ENCODE peak calls at places on chromosomes 12 and 14, in four cellular contexts. L is HepG2, R is endothelial cell of umbilical vein, X is A549. O is an unnamed sample.

GRCh38 chr12:62517887-62518286 is 51.3 kb downstream of the MON2 start:
- DNase-seq in L (no peak), R (no peak), X (no peak), O (no peak)

GRCh38 chr12:6230321-6231110 is 30.3 kb downstream of the CD9 start:
- DNase-seq in X (no peak), R (no peak), L (peak; percentile 92), O (peak; percentile 97)

GRCh38 chr12:6547987-6548386 is 7.9 kb downstream of the IFFO1 start:
- DNase-seq in R (peak; percentile 76), L (no peak), X (peak; percentile 59), O (no peak)

GRCh38 chr12:54135621-54136027 is 53.2 kb downstream of the SMUG1 start:
- DNase-seq in R (no peak), L (peak; percentile 88), X (no peak), O (no peak)

GRCh38 chr12:84605988-84606387 is 306.6 kb downstream of the SLC6A15 start:
- DNase-seq in L (no peak), R (no peak), X (no peak), O (no peak)

GRCh38 chr14:104392396-104393198 is 187.0 kb upstream of the C14orf180 start:
- DNase-seq in R (no peak), X (no peak), L (no peak), O (no peak)

GRCh38 chr12:131574397-131574775 is 136.5 kb upstream of the SFSWAP start:
- DNase-seq in L (no peak), R (no peak), X (no peak), O (no peak)

GRCh38 chr12:113066806-113067400 is 10.4 kb downstream of the DTX1 start:
- DNase-seq in R (no peak), X (no peak), L (no peak), O (no peak)

GRCh38 chr12:89016970-89017778 is 335.1 kb downstream of the DUSP6 start:
- DNase-seq in X (peak; percentile 82), R (peak; percentile 85), L (peak; percentile 44), O (peak; percentile 79)

GRCh38 chr14:23327947-23328744 is 6.9 kb downstream of the PABPN1 start:
- DNase-seq in X (peak; percentile 79), L (peak; percentile 89), R (peak; percentile 70), O (peak; percentile 82)

GRCh38 chr14:34181308-34181707 is 230.4 kb upstream of the EGLN3 start:
- DNase-seq in L (no peak), X (no peak), R (no peak), O (no peak)

GRCh38 chr12:120813588-120814153 is 88.0 kb downstream of the ACADS start:
- DNase-seq in L (no peak), X (no peak), R (no peak), O (no peak)

DNA sequence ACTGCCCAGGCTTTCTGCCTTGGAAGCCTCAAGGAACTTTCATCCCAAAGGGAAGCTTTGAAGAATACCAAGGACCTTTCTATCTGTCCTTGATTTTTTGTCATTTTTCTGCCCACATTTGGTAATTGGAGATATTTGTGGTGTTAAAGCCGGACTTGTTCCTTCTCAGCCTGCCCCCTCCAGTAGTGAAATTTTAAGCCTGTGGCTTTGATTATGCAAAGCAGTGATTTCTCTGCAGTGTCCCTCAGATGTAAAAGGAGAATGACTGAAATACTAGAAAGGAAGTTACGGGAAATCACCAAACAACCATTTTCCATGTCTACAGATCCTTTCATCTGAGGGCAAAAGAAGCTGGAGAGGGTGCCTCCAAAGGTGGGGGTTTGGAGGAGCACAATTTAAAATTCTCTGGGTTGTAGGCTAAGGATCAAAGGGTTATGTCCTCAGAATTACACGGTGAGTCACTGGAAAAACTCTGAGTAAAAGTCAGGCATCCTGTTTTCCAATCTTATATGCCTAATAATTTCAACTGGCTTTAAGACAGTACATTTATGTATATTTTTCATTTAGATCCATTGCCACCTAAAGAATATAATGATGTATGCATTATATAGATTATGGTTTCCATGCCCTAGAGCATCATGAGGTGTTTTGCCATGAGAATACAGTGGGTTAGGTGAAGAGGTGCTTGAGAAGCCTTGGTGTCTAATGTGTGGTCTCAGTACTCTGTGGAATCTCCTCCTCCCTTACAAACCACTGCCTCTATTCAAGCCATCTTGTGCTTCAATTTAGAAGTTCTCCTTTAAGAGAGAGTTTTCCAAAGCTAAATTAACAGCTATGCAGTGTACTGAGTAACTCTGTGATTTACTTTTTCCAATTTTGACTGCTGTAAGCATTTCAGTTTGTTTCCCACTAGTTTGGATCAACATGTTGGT is 362.1 kb downstream of the RAD51B start:
- DNase-seq in R (peak; percentile 79), L (peak; percentile 68), X (peak; percentile 46), O (no peak)
- TF ChIP-seq MYC in R (no peak), L (no peak), X (no peak), O (no peak)

DNA sequence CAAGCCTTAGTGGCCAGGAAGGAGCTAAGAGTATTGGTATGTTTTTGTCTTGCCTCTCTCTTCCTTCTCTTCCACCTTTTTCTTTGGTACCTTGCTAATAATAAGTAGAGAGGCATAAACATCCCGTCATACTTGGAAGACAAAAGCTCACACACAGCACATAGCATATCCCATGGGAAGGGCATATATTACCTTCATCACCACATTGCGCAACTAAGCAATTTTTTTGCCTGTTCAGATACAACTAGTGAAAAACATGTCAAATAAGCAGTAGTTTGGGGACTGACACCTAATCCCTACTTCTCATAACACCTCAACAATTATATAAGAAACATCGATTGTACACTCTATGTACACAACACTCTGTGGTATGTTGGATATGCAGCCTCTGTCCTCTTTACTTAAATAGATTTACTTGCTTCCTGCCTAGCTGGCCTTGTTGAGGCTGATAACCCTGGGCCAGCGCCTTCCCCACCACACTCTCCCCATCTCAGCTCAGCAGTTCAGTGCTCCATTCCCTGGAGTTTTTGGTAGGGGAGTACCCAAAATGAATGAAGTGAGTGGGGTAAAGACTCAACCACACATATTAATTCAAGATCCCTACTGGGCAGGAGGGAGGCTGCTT is 35.4 kb downstream of the MBIP start:
- DNase-seq in X (no peak), L (no peak), R (no peak), O (no peak)
- TF ChIP-seq CTCF in X (no peak), L (no peak), R (no peak), O (no peak)

GRCh38 chr12:124921200-124922008 is 7.0 kb upstream of the UBC start:
- DNase-seq in X (peak; percentile 78), R (peak; percentile 72), L (peak; percentile 65), O (peak; percentile 97)
- TF ChIP-seq POLR2A in X (no peak), R (no peak), L (peak; percentile 52), O (peak; percentile 68)

GRCh38 chr12:64256166-64256800 is 34.2 kb upstream of the KICS2 start:
- DNase-seq in R (peak; percentile 61), L (peak; percentile 49), X (peak; percentile 65), O (peak; percentile 64)
- TF ChIP-seq MYC in R (no peak), L (no peak), X (no peak), O (no peak)

GRCh38 chr14:76770521-76771431 is 9.5 kb downstream of the VASH1 start:
- DNase-seq in L (no peak), X (no peak), R (no peak), O (no peak)
- TF ChIP-seq CTCF in L (no peak), X (no peak), R (no peak), O (no peak)